ENCODE peak calls at places on chromosome 14, in nine cellular contexts. J is HL-60, I is Peyer's patch, D is Calu3, W is RWPE2, H is A549, V is left ventricle myocardium inferior, N is activated B cell treated with CpG ODN at 0.5 μM for 24 hours, X is AG09309. U is an unnamed sample.

GRCh38 chr14:93693914-93694313 is 94.4 kb downstream of the PRIMA1 start:
- DNase-seq in J (no peak), I (no peak), D (no peak), W (no peak), H (no peak), V (no peak), N (no peak), X (no peak), U (no peak)

GRCh38 chr14:34665785-34666425 is 36.0 kb upstream of the SNX6 start:
- DNase-seq in J (peak), I (peak), D (no peak), W (peak), H (peak), V (no peak), N (no peak), X (peak), U (no peak)

GRCh38 chr14:68939893-68940613 is 39.0 kb downstream of the ACTN1 start:
- DNase-seq in J (no peak), I (peak), D (peak), W (peak), H (peak), V (peak), N (no peak), X (peak), U (no peak)

GRCh38 chr14:105285174-105285573 is 15.6 kb downstream of the BRF1 start:
- DNase-seq in J (no peak), I (no peak), D (no peak), W (no peak), H (no peak), V (no peak), N (no peak), X (no peak), U (no peak)

GRCh38 chr14:66395300-66395699 is 90.9 kb upstream of the CCDC196 start:
- DNase-seq in J (peak), I (no peak), D (peak), W (no peak), H (no peak), V (no peak), N (no peak), X (no peak), U (no peak)

GRCh38 chr14:67951529-67952120 is 132.0 kb downstream of the RAD51B start:
- DNase-seq in J (no peak), I (no peak), D (no peak), W (no peak), H (no peak), V (no peak), N (no peak), X (no peak), U (no peak)

GRCh38 chr14:96944297-96944696 is 147.1 kb downstream of the VRK1 start:
- DNase-seq in J (no peak), I (peak), D (no peak), W (no peak), H (no peak), V (no peak), N (no peak), X (no peak), U (no peak)

GRCh38 chr14:22448035-22448904 is 140.8 kb downstream of the DAD1 start:
- DNase-seq in J (peak), I (no peak), D (no peak), W (no peak), H (no peak), V (no peak), N (no peak), X (no peak), U (no peak)

GRCh38 chr14:104935026-104935650 is 10.5 kb downstream of the PLD4 start:
- DNase-seq in J (no peak), I (peak), D (no peak), W (peak), H (no peak), V (peak), N (no peak), X (no peak), U (no peak)

GRCh38 chr14:106268013-106268727 is 741.8 kb downstream of the TMEM121 start:
- DNase-seq in J (peak), I (peak), D (peak), W (no peak), H (peak), V (no peak), N (peak), X (no peak), U (no peak)

GRCh38 chr14:74804219-74804825 is 41.2 kb downstream of the YLPM1 start:
- DNase-seq in J (peak), I (peak), D (peak), W (no peak), H (peak), V (no peak), N (no peak), X (peak), U (no peak)

GRCh38 chr14:53411110-53411509 is 258.0 kb upstream of the DDHD1 start:
- DNase-seq in J (no peak), I (no peak), D (no peak), W (no peak), H (no peak), V (no peak), N (no peak), X (peak), U (no peak)

GRCh38 chr14:90607141-90607540 is 209.1 kb downstream of the TTC7B start:
- DNase-seq in J (no peak), I (no peak), D (no peak), W (no peak), H (no peak), V (peak), N (no peak), X (no peak), U (no peak)

GRCh38 chr14:90518941-90519256 is 122.1 kb downstream of the CALM1 start:
- DNase-seq in J (peak), I (peak), D (peak), W (no peak), H (peak), V (no peak), N (no peak), X (no peak), U (no peak)

GRCh38 chr14:104923596-104924420 is 871 bp upstream of the PLD4 start:
- DNase-seq in J (no peak), I (no peak), D (no peak), W (peak), H (no peak), V (no peak), N (peak), X (no peak), U (no peak)

GRCh38 chr14:28751467-28752058 is 15.0 kb upstream of the FOXG1 start:
- DNase-seq in J (peak), I (no peak), D (peak), W (no peak), H (peak), V (no peak), N (no peak), X (peak), U (no peak)

GRCh38 chr14:56460469-56460868 is 119.1 kb upstream of the TMEM260 start:
- DNase-seq in J (no peak), I (no peak), D (no peak), W (no peak), H (no peak), V (no peak), N (no peak), X (no peak), U (no peak)

GRCh38 chr14:68747366-68747765 is 45.5 kb downstream of the ZFP36L1 start:
- DNase-seq in J (no peak), I (no peak), D (no peak), W (no peak), H (no peak), V (no peak), N (no peak), X (no peak), U (no peak)

GRCh38 chr14:39459795-39460478 is 27.7 kb upstream of the FBXO33 start:
- DNase-seq in J (no peak), I (no peak), D (no peak), W (no peak), H (no peak), V (no peak), N (no peak), X (no peak), U (no peak)

GRCh38 chr14:95662376-95663186 is 23.6 kb upstream of the TCL1B start:
- DNase-seq in J (no peak), I (no peak), D (no peak), W (no peak), H (no peak), V (no peak), N (no peak), X (no peak), U (no peak)

GRCh38 chr14:100330007-100330344 is 6.8 kb downstream of the SLC25A47 start:
- DNase-seq in J (no peak), I (no peak), D (no peak), W (no peak), H (no peak), V (no peak), N (no peak), X (no peak), U (no peak)

GRCh38 chr14:51818748-51819386 is 41.5 kb upstream of the GNG2 start:
- DNase-seq in J (no peak), I (no peak), D (no peak), W (no peak), H (no peak), V (no peak), N (no peak), X (no peak), U (no peak)

GRCh38 chr14:24172261-24172860 is 481 bp downstream of the REC8 start:
- DNase-seq in J (no peak), I (no peak), D (no peak), W (no peak), H (no peak), V (no peak), N (no peak), X (no peak), U (no peak)

GRCh38 chr14:106459971-106460730 is 933.8 kb downstream of the TMEM121 start:
- DNase-seq in J (peak), I (peak), D (peak), W (no peak), H (peak), V (no peak), N (peak), X (no peak), U (no peak)

GRCh38 chr14:71620401-71620800 is 311.8 kb upstream of the RGS6 start:
- DNase-seq in J (no peak), I (no peak), D (no peak), W (no peak), H (no peak), V (no peak), N (no peak), X (no peak), U (no peak)

GRCh38 chr14:39491134-39491541 is 58.9 kb upstream of the FBXO33 start:
- DNase-seq in J (no peak), I (no peak), D (no peak), W (no peak), H (peak), V (no peak), N (no peak), X (peak), U (no peak)

GRCh38 chr14:49545071-49545470 is 41.1 kb downstream of the RPS29 start:
- DNase-seq in J (no peak), I (no peak), D (no peak), W (no peak), H (no peak), V (no peak), N (no peak), X (no peak), U (no peak)

GRCh38 chr14:23457587-23458445 is 11.7 kb upstream of the NGDN start:
- DNase-seq in J (no peak), I (peak), D (peak), W (no peak), H (peak), V (no peak), N (no peak), X (no peak), U (no peak)

GRCh38 chr14:100072783-100073346 is 7.6 kb downstream of the EVL start:
- DNase-seq in J (peak), I (peak), D (no peak), W (no peak), H (no peak), V (no peak), N (peak), X (no peak), U (peak)

GRCh38 chr14:52977798-52978197 is 26.9 kb upstream of the FERMT2 start:
- DNase-seq in J (no peak), I (no peak), D (no peak), W (no peak), H (no peak), V (no peak), N (no peak), X (no peak), U (no peak)

GRCh38 chr14:33052899-33053400 is 114.3 kb downstream of the NPAS3 start:
- DNase-seq in J (no peak), I (no peak), D (no peak), W (no peak), H (no peak), V (no peak), N (no peak), X (no peak), U (no peak)

GRCh38 chr14:67493092-67493717 is 4.7 kb upstream of the TMEM229B start:
- DNase-seq in J (no peak), I (no peak), D (no peak), W (no peak), H (no peak), V (no peak), N (no peak), X (no peak), U (no peak)

GRCh38 chr14:34930591-34931069 is 52.2 kb upstream of the SRP54 start:
- DNase-seq in J (no peak), I (no peak), D (no peak), W (no peak), H (no peak), V (no peak), N (no peak), X (no peak), U (no peak)

GRCh38 chr14:69346710-69347109 is 51.4 kb downstream of the ERH start:
- DNase-seq in J (no peak), I (peak), D (peak), W (no peak), H (peak), V (peak), N (no peak), X (no peak), U (no peak)

GRCh38 chr14:47044841-47045240 is 393.3 kb upstream of the RPL10L start:
- DNase-seq in J (no peak), I (no peak), D (peak), W (no peak), H (no peak), V (no peak), N (no peak), X (no peak), U (no peak)

GRCh38 chr14:22553445-22553844 is 35.6 kb downstream of the DAD1 start:
- DNase-seq in J (no peak), I (no peak), D (no peak), W (no peak), H (no peak), V (no peak), N (no peak), X (no peak), U (no peak)

GRCh38 chr14:71730471-71730870 is 201.8 kb upstream of the RGS6 start:
- DNase-seq in J (no peak), I (no peak), D (no peak), W (no peak), H (no peak), V (no peak), N (no peak), X (no peak), U (no peak)

GRCh38 chr14:92844220-92844619 is 50.1 kb downstream of the GOLGA5 start:
- DNase-seq in J (no peak), I (no peak), D (no peak), W (no peak), H (no peak), V (no peak), N (no peak), X (no peak), U (no peak)

GRCh38 chr14:70920608-70921007 is 13.3 kb downstream of the PCNX1 start:
- DNase-seq in J (no peak), I (no peak), D (no peak), W (no peak), H (no peak), V (no peak), N (no peak), X (no peak), U (no peak)

GRCh38 chr14:69101331-69101826 is 51.5 kb downstream of the DCAF5 start:
- DNase-seq in J (peak), I (no peak), D (peak), W (no peak), H (peak), V (no peak), N (no peak), X (peak), U (peak)

GRCh38 chr14:54689928-54690327 is 123.0 kb downstream of the SAMD4A start:
- DNase-seq in J (no peak), I (no peak), D (no peak), W (no peak), H (no peak), V (no peak), N (no peak), X (no peak), U (no peak)

GRCh38 chr14:54690887-54691286 is 124.0 kb downstream of the SAMD4A start:
- DNase-seq in J (no peak), I (no peak), D (no peak), W (no peak), H (no peak), V (no peak), N (no peak), X (no peak), U (no peak)

GRCh38 chr14:54692261-54692861 is 125.4 kb downstream of the SAMD4A start:
- DNase-seq in J (no peak), I (no peak), D (no peak), W (no peak), H (no peak), V (no peak), N (no peak), X (no peak), U (no peak)

GRCh38 chr14:54693761-54694160 is 126.8 kb downstream of the SAMD4A start:
- DNase-seq in J (no peak), I (no peak), D (no peak), W (no peak), H (no peak), V (no peak), N (no peak), X (no peak), U (no peak)

GRCh38 chr14:54691525-54692260 is 124.8 kb downstream of the SAMD4A start:
- DNase-seq in J (peak), I (peak), D (peak), W (peak), H (peak), V (peak), N (no peak), X (no peak), U (no peak)
- TF ChIP-seq CTCF in J (peak), I (peak), D (peak), W (peak), H (peak), V (peak), N (no peak), X (peak), U (peak)

GRCh38 chr14:77707355-77707723 is 484 bp downstream of the ALKBH1 start:
- DNase-seq in J (peak), I (peak), D (peak), W (no peak), H (peak), V (no peak), N (no peak), X (peak), U (peak)
- TF ChIP-seq CTCF in J (no peak), I (no peak), D (peak), W (peak), H (peak), V (peak), N (no peak), X (peak), U (peak)

GRCh38 chr14:81536125-81536771 is 2.6 kb upstream of the SEL1L start:
- DNase-seq in J (no peak), I (no peak), D (no peak), W (no peak), H (no peak), V (no peak), N (no peak), X (no peak), U (no peak)
- TF ChIP-seq CTCF in J (no peak), I (no peak), D (no peak), W (no peak), H (no peak), V (no peak), N (no peak), X (no peak), U (no peak)

GRCh38 chr14:65370890-65371289 is 41.6 kb upstream of the FUT8 start:
- DNase-seq in J (no peak), I (no peak), D (no peak), W (no peak), H (no peak), V (no peak), N (no peak), X (no peak), U (no peak)

GRCh38 chr14:65373011-65373670 is 39.4 kb upstream of the FUT8 start:
- DNase-seq in J (no peak), I (no peak), D (no peak), W (no peak), H (no peak), V (no peak), N (no peak), X (no peak), U (no peak)

GRCh38 chr14:65371784-65372183 is 40.7 kb upstream of the FUT8 start:
- DNase-seq in J (no peak), I (no peak), D (no peak), W (no peak), H (no peak), V (no peak), N (no peak), X (no peak), U (no peak)

GRCh38 chr14:65377576-65377975 is 35.0 kb upstream of the FUT8 start:
- DNase-seq in J (no peak), I (no peak), D (no peak), W (no peak), H (peak), V (no peak), N (no peak), X (peak), U (no peak)

DNA sequence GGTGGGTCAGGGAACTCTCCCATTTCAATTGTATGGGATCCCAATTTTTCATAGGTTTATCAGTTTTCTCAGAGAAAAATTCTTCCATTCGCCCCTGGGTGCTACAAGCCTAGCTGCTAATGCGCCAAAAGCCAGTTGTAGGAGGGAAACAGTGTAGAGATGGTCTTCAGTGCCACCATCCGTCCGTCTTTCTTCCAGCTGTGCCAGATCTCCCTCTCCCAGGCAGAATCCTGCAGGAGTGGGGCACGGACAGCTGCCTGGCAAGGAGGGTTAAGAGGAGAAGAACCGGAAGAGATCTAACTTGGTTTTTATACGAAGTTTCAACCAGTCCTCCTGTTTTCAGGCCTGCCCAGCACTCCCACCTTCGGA is 38.9 kb upstream of the FUT8 start:
- DNase-seq in J (no peak), I (no peak), D (no peak), W (no peak), H (no peak), V (no peak), N (no peak), X (no peak), U (no peak)
- TF ChIP-seq CTCF in J (no peak), I (no peak), D (no peak), W (peak), H (no peak), V (peak), N (no peak), X (no peak), U (no peak)